ENCODE peak calls at places on chromosomes 12 and 14, in nine cellular contexts. G is activated naive CD8-positive, alpha-beta T cell treated with anti-CD3 and anti-CD28 coated beads, Interleukin-2, amount 10 ng/mL, durations not matched to agents 7 days and 5 days; C is PC-3; M is left lobe of liver; W is activated naive CD4-positive, alpha-beta T cell treated with anti-CD3 and anti-CD28 coated beads, Interleukin-2, amount 50 U/mL, for 72 hours; B is mucosa of descending colon; V is B cell; R is activated CD8-positive, alpha-beta memory T cell treated with anti-CD3 and anti-CD28 coated beads, Interleukin-2, amount 10 ng/mL, durations not matched to agents 7 days and 5 days; L is activated CD4-positive, CD25-positive, alpha-beta regulatory T cell treated with anti-CD3 and anti-CD28 coated beads, Interleukin-2, amount 50 U/mL, for 24 hours. Q is an unnamed sample.
A peak's percentile ranks its signal among the peaks of the same experiment; 100 is the strongest.

GRCh38 chr14:105465209-105466031 is 9.2 kb upstream of the CRIP2 start:
- ATAC-seq in G (no peak), B (no peak), L (no peak), W (no peak), M (no peak), V (no peak), C (peak; percentile 47), R (no peak), Q (no peak)

GRCh38 chr12:89280833-89281533 is 71.3 kb downstream of the DUSP6 start:
- ATAC-seq in W (no peak), C (peak; percentile 85), G (peak; percentile 88), R (peak; percentile 64), M (no peak), V (no peak), L (no peak), B (peak; percentile 38), Q (no peak)

GRCh38 chr12:88142610-88142991 is 494 bp downstream of the TMTC3 start:
- ATAC-seq in B (peak; percentile 10), G (peak; percentile 1), V (no peak), L (no peak), R (peak; percentile 1), C (peak; percentile 14), W (peak; percentile 18), M (no peak), Q (peak; percentile 11)

GRCh38 chr12:100031821-100032220 is 47.1 kb upstream of the ANKS1B start:
- ATAC-seq in M (no peak), B (no peak), R (no peak), W (no peak), V (no peak), L (no peak), G (no peak), C (no peak), Q (no peak)

GRCh38 chr12:43267782-43268181 is 284.2 kb downstream of the ADAMTS20 start:
- ATAC-seq in B (no peak), M (peak; percentile 38), W (no peak), G (no peak), L (no peak), R (no peak), V (no peak), C (no peak), Q (no peak)

GRCh38 chr14:53144244-53144643 is 8.9 kb downstream of the DDHD1 start:
- ATAC-seq in L (peak; percentile 60), V (no peak), R (peak; percentile 75), C (no peak), M (no peak), B (no peak), W (peak; percentile 87), G (peak; percentile 83), Q (no peak)

GRCh38 chr14:41280745-41281144 is 325.9 kb upstream of the LRFN5 start:
- ATAC-seq in G (no peak), W (no peak), M (no peak), R (no peak), L (no peak), C (peak; percentile 62), B (no peak), V (no peak), Q (no peak)

GRCh38 chr14:69152944-69153847 is at the start of gene DCAF5:
- ATAC-seq in B (peak; percentile 96), V (peak; percentile 92), C (peak; percentile 82), M (peak; percentile 89), W (peak; percentile 95), G (peak; percentile 95), R (peak; percentile 94), L (peak; percentile 93), Q (peak; percentile 95)

GRCh38 chr12:50751921-50752721 is 11.8 kb upstream of the ATF1 start:
- ATAC-seq in R (no peak), V (no peak), L (peak; percentile 67), G (no peak), C (no peak), W (no peak), M (no peak), B (no peak), Q (no peak)

GRCh38 chr12:12116677-12117076 is 45.9 kb downstream of the BCL2L14 start:
- ATAC-seq in C (no peak), M (no peak), L (no peak), W (no peak), R (no peak), G (no peak), V (no peak), B (no peak), Q (no peak)

GRCh38 chr12:6229224-6229748 is 29.1 kb downstream of the CD9 start:
- ATAC-seq in G (no peak), W (no peak), B (peak; percentile 65), L (no peak), R (no peak), V (no peak), M (no peak), C (peak; percentile 63), Q (peak; percentile 53)

GRCh38 chr12:130875193-130875592 is 3.3 kb downstream of the RAN start:
- ATAC-seq in L (no peak), M (no peak), C (no peak), G (no peak), V (no peak), R (no peak), W (no peak), B (no peak), Q (no peak)

GRCh38 chr12:128021561-128021960 is 245.4 kb upstream of the TMEM132C start:
- ATAC-seq in L (no peak), M (no peak), C (no peak), W (no peak), V (no peak), B (no peak), G (no peak), R (no peak), Q (no peak)

GRCh38 chr12:106633451-106633823 is 50.6 kb downstream of the RFX4 start:
- ATAC-seq in G (no peak), R (no peak), L (no peak), M (no peak), W (no peak), C (no peak), V (no peak), B (no peak), Q (no peak)

GRCh38 chr12:131862994-131863710 is 31.3 kb upstream of the ULK1 start:
- ATAC-seq in W (no peak), L (no peak), V (no peak), C (no peak), R (no peak), G (no peak), B (no peak), M (peak; percentile 24), Q (no peak)

Q was measured in esophagus mucosa.